ENCODE peak calls at places on chromosomes 7 and 10, in seven cellular contexts. J, R, V, N, W, F and S are unnamed samples.
A peak's percentile ranks its signal among the peaks of the same experiment; 100 is the strongest.

GRCh38 chr7:98265841-98266271 is 13.8 kb upstream of the TECPR1 start:
- DNase-seq in J (no peak), R (no peak), V (no peak), N (no peak), W (no peak), F (no peak), S (peak; percentile 88)

GRCh38 chr7:45596665-45597095 is 22.5 kb downstream of the ADCY1 start:
- DNase-seq in J (peak; percentile 3), R (no peak), V (no peak), N (no peak), W (no peak), F (no peak), S (no peak)

GRCh38 chr10:126634915-126635314 is 35.6 kb downstream of the C10orf90 start:
- DNase-seq in J (no peak), R (no peak), V (no peak), N (no peak), W (no peak), F (no peak), S (no peak)

GRCh38 chr7:77295549-77295948 is 95.9 kb upstream of the FGL2 start:
- DNase-seq in J (no peak), R (no peak), V (no peak), N (no peak), W (no peak), F (no peak), S (no peak)

GRCh38 chr7:18515067-18515466 is 19.5 kb downstream of the HDAC9 start:
- DNase-seq in J (no peak), R (no peak), V (no peak), N (no peak), W (no peak), F (no peak), S (no peak)

GRCh38 chr7:22672892-22673637 is 53.9 kb upstream of the IL6 start:
- DNase-seq in J (peak; percentile 49), R (no peak), V (no peak), N (no peak), W (no peak), F (no peak), S (no peak)

GRCh38 chr10:18822156-18822555 is 162.9 kb downstream of the ARL5B start:
- DNase-seq in J (peak; percentile 21), R (peak; percentile 8), V (no peak), N (peak; percentile 2), W (peak; percentile 3), F (no peak), S (peak; percentile 25)

GRCh38 chr10:5402798-5403197 is 1.8 kb downstream of the TUBAL3 start:
- DNase-seq in J (no peak), R (no peak), V (no peak), N (no peak), W (no peak), F (no peak), S (no peak)

GRCh38 chr10:47260505-47261111 is 39.4 kb upstream of the GDF10 start:
- DNase-seq in J (peak; percentile 30), R (no peak), V (no peak), N (no peak), W (no peak), F (no peak), S (no peak)

GRCh38 chr7:35991511-35992232 is 161.4 kb upstream of the EEPD1 start:
- DNase-seq in J (no peak), R (no peak), V (no peak), N (no peak), W (no peak), F (no peak), S (no peak)

GRCh38 chr10:123808873-123809272 is 82.7 kb downstream of the CPXM2 start:
- DNase-seq in J (no peak), R (peak; percentile 90), V (no peak), N (no peak), W (no peak), F (no peak), S (peak; percentile 2)

GRCh38 chr10:7408494-7409044 is 2.3 kb downstream of the SFMBT2 start:
- DNase-seq in J (peak; percentile 60), R (peak; percentile 25), V (no peak), N (peak; percentile 54), W (peak; percentile 42), F (peak; percentile 78), S (no peak)

GRCh38 chr10:111261066-111261465 is 184.2 kb downstream of the ADRA2A start:
- DNase-seq in J (no peak), R (no peak), V (no peak), N (no peak), W (no peak), F (no peak), S (no peak)

GRCh38 chr7:153902857-153903256 is 149.3 kb upstream of the DPP6 start:
- DNase-seq in J (no peak), R (no peak), V (no peak), N (no peak), W (no peak), F (no peak), S (no peak)

GRCh38 chr7:148883233-148884048 is 650 bp downstream of the EZH2 start:
- DNase-seq in J (peak; percentile 54), R (no peak), V (peak; percentile 28), N (peak; percentile 21), W (peak; percentile 62), F (peak; percentile 60), S (peak; percentile 43)

GRCh38 chr10:130206216-130206737 is 70.1 kb downstream of the GLRX3 start:
- DNase-seq in J (no peak), R (no peak), V (no peak), N (no peak), W (no peak), F (no peak), S (peak; percentile 14)

GRCh38 chr7:116809636-116810266 is 52.6 kb upstream of the CAPZA2 start:
- DNase-seq in J (peak; percentile 43), R (peak; percentile 77), V (peak; percentile 76), N (peak; percentile 57), W (peak; percentile 59), F (peak; percentile 40), S (peak; percentile 85)

GRCh38 chr10:5924889-5925288 is 34.8 kb downstream of the FBH1 start:
- DNase-seq in J (no peak), R (no peak), V (no peak), N (no peak), W (no peak), F (no peak), S (no peak)

GRCh38 chr10:91077549-91078017 is 142.9 kb upstream of the PCGF5 start:
- DNase-seq in J (no peak), R (no peak), V (peak; percentile 59), N (peak; percentile 58), W (no peak), F (no peak), S (peak; percentile 87)

GRCh38 chr10:114437456-114438292 is 33.4 kb upstream of the AFAP1L2 start:
- DNase-seq in J (no peak), R (peak; percentile 34), V (no peak), N (peak; percentile 6), W (peak; percentile 15), F (peak; percentile 40), S (peak; percentile 41)

GRCh38 chr10:117552759-117553158 is 10.2 kb downstream of the EMX2 start:
- DNase-seq in J (no peak), R (no peak), V (no peak), N (no peak), W (no peak), F (no peak), S (no peak)

GRCh38 chr7:134140889-134141867 is 14.0 kb downstream of the LRGUK start:
- DNase-seq in J (peak; percentile 64), R (peak; percentile 63), V (peak; percentile 8), N (peak; percentile 76), W (peak; percentile 69), F (peak; percentile 78), S (peak; percentile 83)

GRCh38 chr10:103139803-103140202 is 53.3 kb downstream of the NT5C2 start:
- DNase-seq in J (no peak), R (peak; percentile 28), V (no peak), N (no peak), W (no peak), F (no peak), S (no peak)

GRCh38 chr7:129315916-129316315 is 91.1 kb downstream of the AHCYL2 start:
- DNase-seq in J (no peak), R (no peak), V (no peak), N (no peak), W (no peak), F (no peak), S (peak; percentile 96)